ENCODE peak calls at places on chromosome 15, in five cellular contexts. J is epithelial cell of prostate; I is substantia nigra; S is CD4-positive, alpha-beta memory T cell; B is gastrocnemius medialis. F is an unnamed sample.

GRCh38 chr15:42148808-42149492 is 7.5 kb downstream of the PLA2G4F start:
- DNase-seq in J (no peak), I (no peak), S (no peak), B (no peak), F (no peak)

GRCh38 chr15:91882858-91883586 is 29.5 kb downstream of the SLCO3A1 start:
- DNase-seq in J (no peak), I (no peak), S (no peak), B (peak), F (no peak)

GRCh38 chr15:60551147-60551780 is 72.3 kb upstream of the ICE2 start:
- DNase-seq in J (no peak), I (no peak), S (no peak), B (no peak), F (no peak)

GRCh38 chr15:89690276-89691218 is at the start of the genes PEX11A and WDR93:
- DNase-seq in J (no peak), I (peak), S (peak), B (peak), F (peak)

GRCh38 chr15:44670087-44670945 is 6.9 kb upstream of the SPG11 start:
- DNase-seq in J (no peak), I (no peak), S (no peak), B (no peak), F (no peak)

GRCh38 chr15:45884755-45885445 is 250.1 kb downstream of the SQOR start:
- DNase-seq in J (no peak), I (no peak), S (no peak), B (no peak), F (no peak)

GRCh38 chr15:29677871-29678431 is 144.3 kb downstream of the TJP1 start:
- DNase-seq in J (no peak), I (no peak), S (no peak), B (no peak), F (no peak)

GRCh38 chr15:41940441-41940857 is 31.9 kb downstream of the EHD4 start:
- DNase-seq in J (peak), I (no peak), S (no peak), B (no peak), F (no peak)

GRCh38 chr15:57555270-57555669 is 36.4 kb upstream of the MYZAP start:
- DNase-seq in J (no peak), I (no peak), S (no peak), B (no peak), F (no peak)

GRCh38 chr15:75573001-75573400 is 6.1 kb downstream of the PTPN9 start:
- DNase-seq in J (no peak), I (no peak), S (no peak), B (no peak), F (no peak)

GRCh38 chr15:57133127-57133968 is 214.9 kb downstream of the TCF12 start:
- DNase-seq in J (no peak), I (peak), S (no peak), B (no peak), F (no peak)

GRCh38 chr15:71697999-71698398 is 112.4 kb upstream of the NR2E3 start:
- DNase-seq in J (no peak), I (no peak), S (no peak), B (no peak), F (no peak)

GRCh38 chr15:100020614-100021013 is 287.4 kb upstream of the LYSMD4 start:
- DNase-seq in J (no peak), I (no peak), S (no peak), B (no peak), F (no peak)

GRCh38 chr15:40192942-40193341 is 32.1 kb downstream of the BUB1B start:
- DNase-seq in J (no peak), I (no peak), S (no peak), B (no peak), F (no peak)

GRCh38 chr15:92385096-92385495 is 8.6 kb upstream of the ST8SIA2 start:
- DNase-seq in J (peak), I (no peak), S (no peak), B (no peak), F (no peak)

GRCh38 chr15:51341366-51342248 is at the start of gene GLDN:
- DNase-seq in J (no peak), I (peak), S (no peak), B (no peak), F (no peak)

GRCh38 chr15:59372352-59373211 is at the start of gene MYO1E:
- DNase-seq in J (peak), I (peak), S (no peak), B (peak), F (no peak)

GRCh38 chr15:41881925-41882688 is 11.7 kb downstream of the SPTBN5 start:
- DNase-seq in J (no peak), I (no peak), S (no peak), B (no peak), F (no peak)

GRCh38 chr15:66085128-66085527 is 168.4 kb downstream of the MEGF11 start:
- DNase-seq in J (no peak), I (no peak), S (no peak), B (no peak), F (no peak)

GRCh38 chr15:53530762-53531161 is 228.7 kb downstream of the WDR72 start:
- DNase-seq in J (no peak), I (no peak), S (no peak), B (no peak), F (no peak)

GRCh38 chr15:80494311-80494710 is 90.1 kb downstream of the ARNT2 start:
- DNase-seq in J (no peak), I (no peak), S (no peak), B (no peak), F (no peak)

GRCh38 chr15:81852826-81853225 is 193.0 kb downstream of the MEX3B start:
- DNase-seq in J (no peak), I (no peak), S (no peak), B (no peak), F (no peak)

GRCh38 chr15:34616613-34617012 is 33.2 kb upstream of the GOLGA8B start:
- DNase-seq in J (peak), I (no peak), S (no peak), B (no peak), F (no peak)

GRCh38 chr15:64010719-64011118 is 35.6 kb downstream of the DAPK2 start:
- DNase-seq in J (peak), I (no peak), S (peak), B (peak), F (peak)

GRCh38 chr15:67188551-67189218 is 65.8 kb downstream of the AAGAB start:
- DNase-seq in J (no peak), I (no peak), S (no peak), B (no peak), F (no peak)

GRCh38 chr15:84736375-84736774 is 12.0 kb upstream of the ZNF592 start:
- DNase-seq in J (no peak), I (no peak), S (peak), B (no peak), F (no peak)

GRCh38 chr15:98554272-98555172 is 93.8 kb upstream of the IGF1R start:
- DNase-seq in J (no peak), I (no peak), S (no peak), B (no peak), F (no peak)

GRCh38 chr15:22885105-22885504 is 46.6 kb downstream of the NIPA2 start:
- DNase-seq in J (no peak), I (no peak), S (no peak), B (no peak), F (no peak)

GRCh38 chr15:90075420-90076289 is 26.6 kb downstream of the IDH2 start:
- DNase-seq in J (peak), I (no peak), S (no peak), B (peak), F (no peak)

GRCh38 chr15:53525894-53526293 is 233.6 kb downstream of the WDR72 start:
- DNase-seq in J (no peak), I (no peak), S (no peak), B (no peak), F (no peak)

GRCh38 chr15:92979011-92979701 is 79.0 kb downstream of the CHD2 start:
- DNase-seq in J (no peak), I (no peak), S (no peak), B (no peak), F (no peak)

GRCh38 chr15:70495988-70496387 is 267.4 kb downstream of the UACA start:
- DNase-seq in J (no peak), I (no peak), S (no peak), B (no peak), F (no peak)

GRCh38 chr15:70494861-70495571 is 268.3 kb downstream of the UACA start:
- DNase-seq in J (peak), I (no peak), S (no peak), B (no peak), F (no peak)

GRCh38 chr15:70493376-70493775 is 270.0 kb downstream of the UACA start:
- DNase-seq in J (no peak), I (no peak), S (no peak), B (no peak), F (no peak)

GRCh38 chr15:70493787-70494514 is 269.4 kb downstream of the UACA start:
- DNase-seq in J (no peak), I (no peak), S (no peak), B (no peak), F (no peak)

DNA sequence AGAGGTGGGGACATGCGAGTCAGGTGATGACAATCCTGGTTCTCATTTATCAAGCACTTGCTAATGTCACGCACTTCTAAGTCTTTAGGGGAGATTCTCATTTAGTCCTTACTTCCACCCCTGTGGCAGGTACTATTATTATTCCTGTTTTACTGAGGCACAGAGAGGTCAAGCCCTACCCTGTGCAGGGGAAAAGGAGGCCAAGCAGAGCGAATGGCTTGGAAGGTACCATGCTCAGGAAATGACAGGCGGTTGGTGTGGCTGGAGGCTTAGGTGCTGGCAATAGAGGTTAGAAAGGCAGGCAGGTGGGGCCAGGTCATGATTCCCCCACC is 268.9 kb downstream of the UACA start:
- DNase-seq in J (no peak), I (no peak), S (no peak), B (no peak), F (no peak)
- H3K27ac ChIP-seq in J (peak), I (no peak), S (no peak), B (no peak), F (peak)

DNA sequence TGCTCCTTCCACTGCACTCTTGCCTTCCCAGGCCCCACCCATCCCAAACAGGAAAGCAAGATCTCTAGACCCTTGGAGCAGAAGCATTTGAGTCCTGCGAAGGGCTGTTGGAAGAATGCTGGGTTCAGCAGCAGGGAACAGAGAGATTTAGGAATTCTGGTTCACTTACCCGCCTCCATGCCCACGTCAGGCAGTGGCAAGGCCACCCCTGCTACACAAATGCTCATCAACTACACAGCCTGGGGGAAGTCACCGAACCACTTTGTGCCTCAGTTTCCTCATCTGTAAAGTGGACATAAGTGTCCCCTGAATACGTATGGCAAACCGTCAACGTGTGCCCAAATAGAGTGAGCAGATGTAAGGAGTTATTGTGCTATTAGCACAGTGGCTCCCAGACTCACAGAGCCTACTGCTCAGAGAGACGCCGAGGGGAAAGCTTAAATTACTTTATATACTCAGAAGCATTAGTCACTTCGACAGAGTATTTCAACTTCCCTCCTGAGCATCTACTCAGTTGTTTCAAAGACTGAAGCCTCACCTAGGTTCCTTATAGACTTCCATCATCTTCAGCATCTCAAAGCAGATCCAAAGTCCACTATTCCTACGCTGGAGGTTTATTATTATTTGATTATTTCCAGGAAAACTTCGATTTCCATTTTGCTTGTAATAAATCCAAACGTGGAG is 906 bp downstream of the HOMER2 start:
- DNase-seq in J (no peak), I (no peak), S (no peak), B (no peak), F (no peak)
- H3K27ac ChIP-seq in J (peak), I (no peak), S (no peak), B (peak), F (peak)

GRCh38 chr15:82964890-82965289 is 12.4 kb upstream of the HOMER2 start:
- DNase-seq in J (no peak), I (no peak), S (no peak), B (no peak), F (no peak)
- H3K27ac ChIP-seq in J (no peak), I (no peak), S (no peak), B (peak), F (no peak)

DNA sequence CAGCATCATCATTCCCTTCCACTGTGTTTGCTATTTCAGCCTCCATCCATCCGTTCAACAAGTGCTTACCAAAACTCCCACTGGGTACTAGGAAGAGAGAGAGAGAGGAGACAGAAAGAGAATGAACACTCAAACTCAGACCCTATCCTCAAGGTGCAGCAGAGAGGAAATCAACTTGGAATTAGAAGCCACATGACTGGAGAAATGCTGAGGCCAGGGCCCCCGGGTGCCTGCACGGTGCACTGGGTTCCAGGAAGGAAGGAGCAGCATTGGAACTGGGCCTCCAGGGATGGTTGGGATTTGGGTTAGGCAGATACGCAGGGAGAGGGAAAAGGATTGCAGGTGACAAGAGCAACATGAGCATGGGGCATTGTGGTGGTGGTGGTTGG is 30.0 kb downstream of the CORO2B start:
- DNase-seq in J (no peak), I (no peak), S (no peak), B (no peak), F (no peak)
- H3K27ac ChIP-seq in J (no peak), I (peak), S (no peak), B (peak), F (peak)

DNA sequence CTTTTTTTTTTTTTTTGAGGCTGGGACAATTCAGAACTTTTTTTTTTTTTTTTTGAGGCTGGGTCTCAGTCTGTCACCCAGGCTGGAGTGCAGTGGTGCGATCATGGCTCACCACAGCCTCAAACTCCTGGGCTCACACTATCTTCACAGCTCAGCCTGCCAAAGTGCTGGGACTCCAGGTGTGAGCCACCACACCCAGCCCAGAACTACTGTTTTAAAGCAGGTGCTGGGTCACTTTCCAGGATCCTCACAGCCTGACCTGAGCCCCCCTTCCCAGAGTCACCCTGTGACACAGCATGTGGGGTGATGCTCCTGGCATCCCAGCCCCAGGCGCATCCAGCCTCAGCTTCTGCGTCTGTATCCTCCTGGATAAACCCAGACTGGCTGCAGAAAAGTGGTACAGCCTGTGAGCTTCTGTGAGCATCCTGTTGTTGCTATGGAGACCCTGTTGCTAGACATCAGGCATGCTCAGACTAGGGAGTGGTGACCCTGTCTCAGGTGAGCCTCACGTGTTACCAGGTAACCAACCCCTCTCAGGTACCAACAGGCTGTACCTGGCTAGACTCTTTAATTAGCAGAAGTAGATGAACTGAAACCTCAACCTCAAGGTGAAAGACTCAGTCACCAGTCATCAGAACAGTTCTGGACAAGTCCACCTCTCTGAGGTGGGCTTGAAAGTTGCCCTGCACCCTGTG is 15.0 kb downstream of the KLF13 start:
- DNase-seq in J (no peak), I (no peak), S (no peak), B (no peak), F (no peak)
- H3K27ac ChIP-seq in J (no peak), I (peak), S (peak), B (peak), F (peak)